ENCODE peak calls at places on chromosomes 1 and 21, in four cellular contexts. T is stomach, J is esophagus muscularis mucosa, N is ascending aorta. S is an unnamed sample. For H3K4me1, the result is how much of the 10 kb centered on the place peaks cover.

GRCh38 chr1:241286486-241286885 is 70.5 kb downstream of the RGS7 start:
- DNase-seq in T (no peak), J (peak), N (no peak), S (no peak)

GRCh38 chr1:185696419-185697150 is 37.6 kb upstream of the HMCN1 start:
- DNase-seq in T (no peak), J (no peak), N (no peak), S (no peak)

GRCh38 chr1:118979754-118980270 is 8.3 kb downstream of the TBX15 start:
- DNase-seq in T (no peak), J (no peak), N (no peak), S (no peak)

GRCh38 chr1:207963429-207964194 is 52.7 kb upstream of the CD34 start:
- DNase-seq in T (peak), J (peak), N (peak), S (peak)

GRCh38 chr1:23784846-23785245 is 6.1 kb upstream of the LYPLA2 start:
- DNase-seq in T (no peak), J (no peak), N (no peak), S (no peak)

GRCh38 chr1:198734323-198735008 is 95.6 kb downstream of the PTPRC start:
- DNase-seq in T (no peak), J (no peak), N (no peak), S (no peak)

GRCh38 chr1:22611530-22611947 is 24.9 kb upstream of the C1QA start:
- DNase-seq in T (no peak), J (no peak), N (no peak), S (no peak)

GRCh38 chr1:53715478-53715877 is 23.5 kb downstream of the GLIS1 start:
- DNase-seq in T (no peak), J (no peak), N (no peak), S (no peak)

GRCh38 chr1:165342588-165342987 is 13.9 kb downstream of the LMX1A start:
- DNase-seq in T (no peak), J (peak), N (no peak), S (no peak)

GRCh38 chr1:173878251-173878650 is 10.1 kb downstream of the ZBTB37 start:
- DNase-seq in T (no peak), J (no peak), N (no peak), S (no peak)
- TF ChIP-seq CTCF in T (no peak), J (no peak), N (no peak), S (no peak)

DNA sequence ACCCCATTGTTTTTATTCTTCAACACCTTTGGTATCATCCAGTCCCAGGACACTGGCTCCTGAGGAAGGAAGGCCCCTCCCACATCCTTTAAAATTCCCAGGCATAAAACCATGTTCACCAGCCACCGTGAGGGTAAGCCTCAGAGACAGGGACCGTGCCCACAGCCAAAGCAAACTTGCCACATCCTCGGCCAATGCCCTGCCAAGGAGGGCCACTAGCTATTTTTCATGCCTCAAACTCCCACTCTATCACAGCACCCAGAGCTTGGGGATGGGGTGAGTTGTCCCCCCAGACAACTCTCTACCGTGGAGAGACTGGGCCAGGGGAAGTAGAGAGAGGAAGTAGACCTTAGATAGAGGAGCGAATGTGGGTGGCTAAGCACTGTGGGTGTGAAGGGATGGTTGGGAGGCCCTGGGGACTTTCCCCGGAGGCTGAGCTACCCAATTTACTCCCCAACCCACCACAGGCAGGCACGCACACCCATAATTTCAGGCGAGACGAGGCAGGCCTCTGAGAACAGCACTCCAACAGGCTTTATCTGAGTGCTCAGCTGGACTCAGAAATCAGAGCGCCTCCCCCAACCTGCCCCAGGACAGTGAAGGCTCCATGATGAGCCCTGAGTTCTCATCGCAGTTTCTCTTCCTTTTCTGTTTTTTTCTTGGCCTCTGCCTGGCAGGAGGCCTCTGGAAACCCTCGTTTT is 15.9 kb upstream of the BTG2 start:
- DNase-seq in T (peak), J (no peak), N (no peak), S (peak)
- H3K4me1 ChIP-seq in T (half or more), J (half or more), N (under half), S (half or more)

DNA sequence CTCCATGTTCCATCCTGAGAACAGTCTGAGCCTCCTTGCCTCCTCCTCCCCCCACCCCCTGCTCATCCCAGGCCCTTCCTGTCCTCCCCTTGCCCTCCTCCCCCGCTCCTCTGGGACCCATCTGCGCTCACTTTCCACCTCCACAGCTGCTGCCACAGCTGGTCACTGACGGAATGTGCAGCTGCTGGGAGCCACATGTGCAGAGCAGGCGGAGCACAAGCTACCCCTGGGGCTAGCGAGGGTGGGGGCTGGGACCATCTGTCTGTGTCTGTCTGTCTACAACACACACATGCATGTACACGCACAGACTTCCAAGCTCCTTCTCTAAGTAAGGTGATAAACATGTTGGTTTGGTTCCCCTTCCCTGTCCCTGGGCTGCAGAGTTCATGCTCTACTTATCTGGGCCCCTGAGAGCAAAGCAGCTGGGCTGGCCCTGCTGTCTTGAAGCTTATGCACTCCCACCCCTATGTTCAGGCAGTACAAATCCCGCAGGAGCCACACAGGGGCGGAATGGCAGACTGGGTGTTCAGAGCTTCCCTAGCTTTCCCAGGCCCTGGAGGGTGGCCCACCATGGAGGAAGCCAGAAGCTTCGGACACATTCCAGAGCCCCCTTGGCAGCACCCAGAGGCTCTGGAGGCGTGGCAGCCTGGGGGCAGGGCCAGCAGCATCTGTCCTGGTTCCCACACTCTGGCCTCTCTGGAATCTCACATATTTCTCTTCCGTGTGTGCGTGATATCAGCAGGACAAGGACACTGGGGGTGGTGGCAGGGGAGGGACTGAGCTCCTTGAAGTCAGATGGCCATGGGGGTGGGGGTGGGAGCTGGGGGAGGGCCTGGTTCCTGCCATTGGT is 7.0 kb upstream of the HEYL start:
- DNase-seq in T (no peak), J (no peak), N (no peak), S (peak)
- TF ChIP-seq CTCF in T (no peak), J (no peak), N (peak), S (no peak)

GRCh38 chr21:42143111-42143510 is 72.0 kb downstream of the UMODL1 start:
- DNase-seq in T (no peak), J (no peak), N (no peak), S (no peak)
- H3K4me1 ChIP-seq in T (under half), J (under half), N (under half), S (under half)